ENCODE peak calls at places on chromosomes 6 and 20, in seven cellular contexts. One of them, this sample, is unnamed.

GRCh38 chr6:47479874-47480273 is 2.3 kb downstream of the CD2AP start:
- DNase-seq in IMR-90: no peak
- DNase-seq in H1: no peak
- DNase-seq in H9: no peak
- DNase-seq in neuronal stem cell: no peak
- DNase-seq in trophoblast cell: no peak
- DNase-seq in mesenchymal stem cell: peak; percentile 7
- DNase-seq in this sample: no peak

GRCh38 chr6:139839506-139840156 is 465.2 kb upstream of the CITED2 start:
- DNase-seq in mesenchymal stem cell: no peak
- DNase-seq in neuronal stem cell: no peak
- DNase-seq in IMR-90: no peak
- DNase-seq in H1: no peak
- DNase-seq in H9: no peak
- DNase-seq in trophoblast cell: peak; percentile 99
- DNase-seq in this sample: no peak

GRCh38 chr20:35773154-35773751 is 1.4 kb downstream of the PHF20 start:
- DNase-seq in H1: no peak
- DNase-seq in IMR-90: peak; percentile 24
- DNase-seq in trophoblast cell: peak; percentile 93
- DNase-seq in H9: no peak
- DNase-seq in neuronal stem cell: no peak
- DNase-seq in mesenchymal stem cell: peak; percentile 73
- DNase-seq in this sample: peak; percentile 86

GRCh38 chr6:127117979-127118504 is 429 bp upstream of the RSPO3 start:
- DNase-seq in H1: no peak
- DNase-seq in trophoblast cell: no peak
- DNase-seq in mesenchymal stem cell: peak; percentile 50
- DNase-seq in H9: no peak
- DNase-seq in IMR-90: no peak
- DNase-seq in neuronal stem cell: peak; percentile 32
- DNase-seq in this sample: no peak

GRCh38 chr6:12890171-12890790 is 173.7 kb downstream of the PHACTR1 start:
- DNase-seq in neuronal stem cell: no peak
- DNase-seq in H1: no peak
- DNase-seq in trophoblast cell: no peak
- DNase-seq in H9: peak; percentile 45
- DNase-seq in IMR-90: no peak
- DNase-seq in mesenchymal stem cell: no peak
- DNase-seq in this sample: peak; percentile 53

GRCh38 chr6:150528648-150529285 is 70.9 kb upstream of the PLEKHG1 start:
- DNase-seq in mesenchymal stem cell: peak; percentile 44
- DNase-seq in trophoblast cell: no peak
- DNase-seq in IMR-90: peak; percentile 1
- DNase-seq in neuronal stem cell: peak; percentile 48
- DNase-seq in H1: peak; percentile 60
- DNase-seq in H9: peak; percentile 84
- DNase-seq in this sample: peak; percentile 93

GRCh38 chr6:136525586-136526195 is 24.5 kb downstream of the MAP7 start:
- DNase-seq in IMR-90: no peak
- DNase-seq in H9: no peak
- DNase-seq in neuronal stem cell: no peak
- DNase-seq in mesenchymal stem cell: no peak
- DNase-seq in H1: no peak
- DNase-seq in trophoblast cell: peak; percentile 16
- DNase-seq in this sample: no peak

GRCh38 chr6:37106982-37107453 is 62.9 kb upstream of the PIM1 start:
- DNase-seq in H1: no peak
- DNase-seq in neuronal stem cell: no peak
- DNase-seq in IMR-90: no peak
- DNase-seq in trophoblast cell: no peak
- DNase-seq in mesenchymal stem cell: no peak
- DNase-seq in H9: no peak
- DNase-seq in this sample: no peak

GRCh38 chr20:63594043-63594561 is 20.1 kb upstream of the HELZ2 start:
- DNase-seq in H1: no peak
- DNase-seq in trophoblast cell: no peak
- DNase-seq in neuronal stem cell: no peak
- DNase-seq in IMR-90: peak; percentile 53
- DNase-seq in H9: no peak
- DNase-seq in mesenchymal stem cell: peak; percentile 27
- DNase-seq in this sample: no peak

GRCh38 chr6:149389509-149390297 is 10.4 kb upstream of the SUMO4 start:
- DNase-seq in mesenchymal stem cell: no peak
- DNase-seq in H9: no peak
- DNase-seq in trophoblast cell: no peak
- DNase-seq in H1: no peak
- DNase-seq in IMR-90: no peak
- DNase-seq in neuronal stem cell: no peak
- DNase-seq in this sample: no peak

GRCh38 chr6:30511147-30511546 is 21.8 kb downstream of the HLA-E start:
- DNase-seq in H9: no peak
- DNase-seq in H1: no peak
- DNase-seq in neuronal stem cell: no peak
- DNase-seq in mesenchymal stem cell: no peak
- DNase-seq in trophoblast cell: no peak
- DNase-seq in IMR-90: no peak
- DNase-seq in this sample: no peak

GRCh38 chr20:58271596-58272460 is 37.7 kb upstream of the RAB22A start:
- DNase-seq in IMR-90: peak; percentile 71
- DNase-seq in trophoblast cell: no peak
- DNase-seq in H1: no peak
- DNase-seq in mesenchymal stem cell: no peak
- DNase-seq in neuronal stem cell: no peak
- DNase-seq in H9: no peak
- DNase-seq in this sample: no peak

GRCh38 chr6:21739838-21740237 is 146.3 kb downstream of the SOX4 start:
- DNase-seq in H1: no peak
- DNase-seq in H9: no peak
- DNase-seq in trophoblast cell: no peak
- DNase-seq in mesenchymal stem cell: no peak
- DNase-seq in IMR-90: no peak
- DNase-seq in neuronal stem cell: no peak
- DNase-seq in this sample: peak; percentile 72

GRCh38 chr6:7974932-7975763 is 64.6 kb upstream of the TXNDC5 start:
- DNase-seq in H9: no peak
- DNase-seq in trophoblast cell: peak; percentile 79
- DNase-seq in neuronal stem cell: no peak
- DNase-seq in mesenchymal stem cell: peak; percentile 88
- DNase-seq in IMR-90: peak; percentile 92
- DNase-seq in H1: no peak
- DNase-seq in this sample: peak; percentile 64

GRCh38 chr6:56760842-56761241 is 118.2 kb upstream of the DST start:
- DNase-seq in IMR-90: no peak
- DNase-seq in H9: no peak
- DNase-seq in H1: no peak
- DNase-seq in trophoblast cell: no peak
- DNase-seq in mesenchymal stem cell: no peak
- DNase-seq in neuronal stem cell: no peak
- DNase-seq in this sample: no peak

GRCh38 chr6:34145161-34146020 is 496 bp downstream of the GRM4 start:
- DNase-seq in trophoblast cell: no peak
- DNase-seq in H1: no peak
- DNase-seq in mesenchymal stem cell: peak; percentile 61
- DNase-seq in neuronal stem cell: peak; percentile 45
- DNase-seq in H9: peak; percentile 69
- DNase-seq in IMR-90: peak; percentile 46
- DNase-seq in this sample: peak; percentile 89

GRCh38 chr6:149746147-149746946 is at the start of gene NUP43:
- DNase-seq in H9: peak; percentile 96
- DNase-seq in mesenchymal stem cell: peak; percentile 95
- DNase-seq in trophoblast cell: peak; percentile 90
- DNase-seq in IMR-90: peak; percentile 95
- DNase-seq in H1: peak; percentile 86
- DNase-seq in neuronal stem cell: peak; percentile 87
- DNase-seq in this sample: peak; percentile 98

GRCh38 chr6:26401987-26402658 is at the start of gene BTN3A1:
- DNase-seq in H1: no peak
- DNase-seq in neuronal stem cell: peak; percentile 37
- DNase-seq in H9: peak; percentile 44
- DNase-seq in mesenchymal stem cell: peak; percentile 89
- DNase-seq in trophoblast cell: peak; percentile 30
- DNase-seq in IMR-90: peak; percentile 70
- DNase-seq in this sample: peak; percentile 42

GRCh38 chr6:70668499-70668812 is 773 bp downstream of the SMAP1 start:
- DNase-seq in H1: no peak
- DNase-seq in H9: no peak
- DNase-seq in neuronal stem cell: no peak
- DNase-seq in mesenchymal stem cell: no peak
- DNase-seq in trophoblast cell: peak; percentile 46
- DNase-seq in IMR-90: no peak
- DNase-seq in this sample: no peak

GRCh38 chr6:104525677-104526322 is 333.9 kb downstream of the HACE1 start:
- DNase-seq in IMR-90: peak; percentile 64
- DNase-seq in trophoblast cell: peak; percentile 66
- DNase-seq in H9: peak; percentile 78
- DNase-seq in mesenchymal stem cell: peak; percentile 84
- DNase-seq in neuronal stem cell: peak; percentile 83
- DNase-seq in H1: peak; percentile 29
- DNase-seq in this sample: peak; percentile 90

GRCh38 chr6:25630508-25631229 is 21.3 kb upstream of the SCGN start:
- DNase-seq in mesenchymal stem cell: no peak
- DNase-seq in H9: no peak
- DNase-seq in trophoblast cell: no peak
- DNase-seq in H1: no peak
- DNase-seq in neuronal stem cell: no peak
- DNase-seq in IMR-90: no peak
- DNase-seq in this sample: peak; percentile 45

GRCh38 chr6:143325379-143326140 is 124.9 kb downstream of the ADAT2 start:
- DNase-seq in IMR-90: peak; percentile 39
- DNase-seq in H9: no peak
- DNase-seq in H1: no peak
- DNase-seq in trophoblast cell: no peak
- DNase-seq in mesenchymal stem cell: peak; percentile 35
- DNase-seq in neuronal stem cell: no peak
- DNase-seq in this sample: no peak

GRCh38 chr6:3258720-3259490 is at the start of gene PSMG4:
- DNase-seq in neuronal stem cell: peak; percentile 87
- DNase-seq in IMR-90: peak; percentile 82
- DNase-seq in H1: no peak
- DNase-seq in mesenchymal stem cell: peak; percentile 89
- DNase-seq in trophoblast cell: peak; percentile 83
- DNase-seq in H9: peak; percentile 96
- DNase-seq in this sample: peak; percentile 93
- H3K18ac ChIP-seq in neuronal stem cell: peak within 1 kb of the TSS; percentile 86
- H3K18ac ChIP-seq in IMR-90: peak within 1 kb of the TSS; percentile 49
- H3K18ac ChIP-seq in H1: peak within 1 kb of the TSS; percentile 95
- H3K18ac ChIP-seq in mesenchymal stem cell: peak within 1 kb of the TSS; percentile 80
- H3K18ac ChIP-seq in trophoblast cell: peak within 1 kb of the TSS; percentile 92
- H3K18ac ChIP-seq in H9: peak within 1 kb of the TSS; percentile 52
- H3K18ac ChIP-seq in this sample: peak within 1 kb of the TSS; percentile 2

GRCh38 chr6:3841066-3841454 is 8.1 kb upstream of the FAM50B start:
- DNase-seq in mesenchymal stem cell: peak; percentile 46
- DNase-seq in H1: no peak
- DNase-seq in neuronal stem cell: no peak
- DNase-seq in trophoblast cell: peak; percentile 26
- DNase-seq in IMR-90: no peak
- DNase-seq in H9: no peak
- DNase-seq in this sample: no peak
- H3K4me2 ChIP-seq in mesenchymal stem cell: no peak overlapping the region
- H3K4me2 ChIP-seq in H1: no peak overlapping the region
- H3K4me2 ChIP-seq in neuronal stem cell: no peak overlapping the region
- H3K4me2 ChIP-seq in trophoblast cell: no peak overlapping the region
- H3K4me2 ChIP-seq in IMR-90: no peak overlapping the region
- H3K4me2 ChIP-seq in H9: no peak overlapping the region
- H3K4me2 ChIP-seq in this sample: no peak overlapping the region

DNA sequence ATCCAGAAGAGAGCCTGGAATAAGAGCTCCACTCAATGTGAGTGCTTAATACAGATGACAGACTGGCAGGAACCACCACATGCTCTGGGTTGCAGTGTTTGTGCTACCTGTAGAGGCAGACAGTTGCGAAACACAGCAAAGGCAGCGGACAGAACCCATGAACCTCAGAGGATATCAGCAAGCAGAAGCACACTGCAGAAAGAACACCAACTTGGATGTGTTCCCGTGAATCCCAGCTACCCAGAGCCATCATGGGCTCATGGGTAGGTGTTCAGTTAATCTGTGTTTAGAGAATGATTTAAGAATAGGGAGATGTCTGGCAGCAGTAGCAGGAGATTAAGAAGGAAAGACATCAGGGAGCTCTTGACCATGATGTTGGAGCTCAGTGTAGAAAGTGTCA is 133.3 kb upstream of the FOXQ1 start:
- DNase-seq in H9: no peak
- DNase-seq in neuronal stem cell: no peak
- DNase-seq in mesenchymal stem cell: no peak
- DNase-seq in trophoblast cell: no peak
- DNase-seq in H1: no peak
- DNase-seq in IMR-90: no peak
- DNase-seq in this sample: no peak
- H3K18ac ChIP-seq in H9: no peak overlapping the region
- H3K18ac ChIP-seq in neuronal stem cell: no peak overlapping the region
- H3K18ac ChIP-seq in mesenchymal stem cell: no peak overlapping the region
- H3K18ac ChIP-seq in trophoblast cell: no peak overlapping the region
- H3K18ac ChIP-seq in H1: no peak overlapping the region
- H3K18ac ChIP-seq in IMR-90: no peak overlapping the region
- H3K18ac ChIP-seq in this sample: no peak overlapping the region

GRCh38 chr6:46017726-46018125 is 2.1 kb upstream of the CLIC5 start:
- DNase-seq in H9: no peak
- DNase-seq in trophoblast cell: no peak
- DNase-seq in IMR-90: no peak
- DNase-seq in mesenchymal stem cell: no peak
- DNase-seq in neuronal stem cell: no peak
- DNase-seq in H1: no peak
- DNase-seq in this sample: no peak

GRCh38 chr6:46014511-46015118 is 1.0 kb downstream of the CLIC5 start:
- DNase-seq in neuronal stem cell: no peak
- DNase-seq in IMR-90: no peak
- DNase-seq in H9: peak; percentile 60
- DNase-seq in trophoblast cell: no peak
- DNase-seq in H1: no peak
- DNase-seq in mesenchymal stem cell: peak; percentile 2
- DNase-seq in this sample: peak; percentile 70

GRCh38 chr6:46015119-46015968 is at the start of gene CLIC5:
- DNase-seq in neuronal stem cell: no peak
- DNase-seq in H1: no peak
- DNase-seq in trophoblast cell: peak; percentile 32
- DNase-seq in mesenchymal stem cell: no peak
- DNase-seq in H9: peak; percentile 37
- DNase-seq in IMR-90: no peak
- DNase-seq in this sample: peak; percentile 32

GRCh38 chr6:46014054-46014453 is 1.6 kb downstream of the CLIC5 start:
- DNase-seq in mesenchymal stem cell: no peak
- DNase-seq in H1: no peak
- DNase-seq in IMR-90: no peak
- DNase-seq in trophoblast cell: no peak
- DNase-seq in H9: no peak
- DNase-seq in neuronal stem cell: no peak
- DNase-seq in this sample: no peak

DNA sequence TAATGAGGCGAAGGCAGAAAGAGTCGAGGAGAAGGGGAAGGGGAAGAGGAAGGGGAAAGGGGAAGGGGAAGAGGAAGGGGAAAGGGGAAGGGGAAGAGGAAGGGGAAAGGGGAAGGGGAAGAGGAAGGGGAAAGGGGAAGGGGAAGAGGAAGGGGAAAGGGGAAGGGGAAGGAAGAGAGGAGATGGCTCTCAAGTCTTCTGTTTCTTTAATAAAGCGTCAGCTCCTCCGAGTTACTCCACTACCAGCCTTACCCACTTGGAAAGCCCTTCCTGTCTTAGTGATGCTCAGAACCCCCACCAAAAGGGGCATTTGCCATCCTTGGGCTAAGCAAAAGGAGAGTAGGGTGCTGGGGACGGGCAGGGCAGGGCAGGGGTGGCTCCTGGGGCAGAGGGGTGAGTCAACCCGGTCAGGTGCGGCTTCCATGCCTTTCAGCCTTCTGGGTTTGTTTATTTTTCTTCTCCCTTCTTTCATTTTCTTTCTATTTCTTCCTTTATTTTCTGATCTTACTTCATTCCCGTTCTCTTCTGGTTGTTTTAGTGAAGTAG is 476 bp upstream of the CLIC5 start:
- DNase-seq in H1: no peak
- DNase-seq in H9: no peak
- DNase-seq in mesenchymal stem cell: no peak
- DNase-seq in neuronal stem cell: no peak
- DNase-seq in IMR-90: no peak
- DNase-seq in trophoblast cell: no peak
- DNase-seq in this sample: no peak
- H3K4me2 ChIP-seq in H1: peak overlapping the region; percentile 99
- H3K4me2 ChIP-seq in H9: peak overlapping the region; percentile 82
- H3K4me2 ChIP-seq in mesenchymal stem cell: peak overlapping the region; percentile 99
- H3K4me2 ChIP-seq in neuronal stem cell: peak overlapping the region; percentile 99
- H3K4me2 ChIP-seq in IMR-90: no peak overlapping the region
- H3K4me2 ChIP-seq in trophoblast cell: peak overlapping the region; percentile 87
- H3K4me2 ChIP-seq in this sample: peak overlapping the region; percentile 60

This sample was measured in mesendoderm.